ENCODE peak calls at places on chromosome 11, in four cellular contexts. One of them, this sample, is unnamed.
A peak's percentile ranks its signal among the peaks of the same experiment; 100 is the strongest.

GRCh38 chr11:24623121-24623520 is 126.3 kb downstream of the LUZP2 start:
- DNase-seq in K562: no peak
- DNase-seq in HCT116: no peak
- DNase-seq in HepG2: no peak
- DNase-seq in this sample: no peak

GRCh38 chr11:45169310-45170072 is 23.1 kb downstream of the PRDM11 start:
- DNase-seq in K562: no peak
- DNase-seq in HCT116: no peak
- DNase-seq in HepG2: no peak
- DNase-seq in this sample: no peak

GRCh38 chr11:123536690-123537437 is 106.8 kb downstream of the GRAMD1B start:
- DNase-seq in K562: no peak
- DNase-seq in HCT116: no peak
- DNase-seq in HepG2: no peak
- DNase-seq in this sample: no peak

GRCh38 chr11:70730411-70730810 is 332.1 kb downstream of the CTTN start:
- DNase-seq in K562: no peak
- DNase-seq in HCT116: no peak
- DNase-seq in HepG2: no peak
- DNase-seq in this sample: no peak

GRCh38 chr11:120305286-120305685 is 19.8 kb upstream of the TLCD5 start:
- DNase-seq in K562: no peak
- DNase-seq in HCT116: no peak
- DNase-seq in HepG2: no peak
- DNase-seq in this sample: no peak

GRCh38 chr11:121672630-121673487 is 220.1 kb upstream of the SORL1-AS1 start:
- DNase-seq in K562: no peak
- DNase-seq in HCT116: no peak
- DNase-seq in HepG2: no peak
- DNase-seq in this sample: no peak

GRCh38 chr11:26583550-26583949 is 11.5 kb upstream of the MUC15 start:
- DNase-seq in K562: no peak
- DNase-seq in HCT116: no peak
- DNase-seq in HepG2: no peak
- DNase-seq in this sample: no peak

GRCh38 chr11:17063171-17064002 is 14.1 kb downstream of the RPS13 start:
- DNase-seq in K562: peak; percentile 59
- DNase-seq in HCT116: peak; percentile 42
- DNase-seq in HepG2: peak; percentile 54
- DNase-seq in this sample: peak; percentile 28

GRCh38 chr11:93034031-93034430 is 64.6 kb downstream of the MTNR1B start:
- DNase-seq in K562: no peak
- DNase-seq in HCT116: no peak
- DNase-seq in HepG2: peak; percentile 71
- DNase-seq in this sample: no peak

GRCh38 chr11:17887779-17888178 is 125.1 kb downstream of the SERGEF start:
- DNase-seq in K562: no peak
- DNase-seq in HCT116: no peak
- DNase-seq in HepG2: no peak
- DNase-seq in this sample: no peak

GRCh38 chr11:64369440-64370135 is 10.6 kb downstream of the RPS6KA4 start:
- DNase-seq in K562: no peak
- DNase-seq in HCT116: no peak
- DNase-seq in HepG2: no peak
- DNase-seq in this sample: no peak

GRCh38 chr11:86360775-86361395 is 13.8 kb upstream of the CCDC81 start:
- DNase-seq in K562: peak; percentile 13
- DNase-seq in HCT116: peak; percentile 23
- DNase-seq in HepG2: peak; percentile 6
- DNase-seq in this sample: peak; percentile 18

DNA sequence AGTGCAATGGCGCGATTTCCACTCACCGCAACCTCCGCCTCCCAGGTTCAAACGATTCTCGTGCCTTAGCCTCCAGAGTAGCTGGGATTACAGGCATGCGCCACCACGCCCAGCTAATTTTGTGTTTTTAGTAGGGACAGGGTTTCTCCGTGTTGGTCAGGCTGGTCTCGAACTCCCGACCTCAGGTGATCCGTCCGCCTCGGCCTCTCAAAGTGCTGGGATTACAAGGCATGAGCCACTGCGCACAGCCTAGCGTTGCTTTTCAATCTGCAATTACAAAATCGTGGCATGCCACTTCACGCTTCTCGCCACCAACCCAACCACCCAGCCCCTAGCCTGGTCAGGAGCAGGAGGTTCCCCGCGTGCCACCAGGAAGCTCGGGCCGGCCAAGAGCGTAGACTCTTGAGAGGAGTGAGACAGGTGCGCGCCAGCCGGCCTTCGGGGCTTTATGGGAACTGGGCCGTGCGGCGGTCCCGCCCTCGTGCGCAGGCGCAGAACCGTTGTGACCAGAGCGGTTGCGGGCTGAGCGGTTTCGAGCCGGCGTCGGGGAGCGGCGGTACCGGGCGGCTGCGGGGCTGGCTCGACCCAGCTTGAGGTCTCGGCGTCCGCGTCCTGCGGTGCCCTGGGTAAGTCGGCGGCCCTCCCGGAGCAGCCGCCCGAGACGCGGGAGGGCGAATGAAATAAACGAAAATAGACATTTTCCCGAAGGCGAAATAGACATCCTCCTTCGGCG is at the start of gene ASRGL1:
- DNase-seq in K562: peak; percentile 90
- DNase-seq in HCT116: peak; percentile 43
- DNase-seq in HepG2: peak; percentile 43
- DNase-seq in this sample: no peak
- TF ChIP-seq TCF7L2 in K562: no peak
- TF ChIP-seq TCF7L2 in HCT116: no peak
- TF ChIP-seq TCF7L2 in HepG2: no peak
- TF ChIP-seq TCF7L2 in this sample: no peak

GRCh38 chr11:7450836-7451235 is 34.5 kb upstream of the OLFML1 start:
- DNase-seq in K562: no peak
- DNase-seq in HCT116: no peak
- DNase-seq in HepG2: no peak
- DNase-seq in this sample: no peak
- TF ChIP-seq TCF7L2 in K562: no peak
- TF ChIP-seq TCF7L2 in HCT116: no peak
- TF ChIP-seq TCF7L2 in HepG2: no peak
- TF ChIP-seq TCF7L2 in this sample: no peak

DNA sequence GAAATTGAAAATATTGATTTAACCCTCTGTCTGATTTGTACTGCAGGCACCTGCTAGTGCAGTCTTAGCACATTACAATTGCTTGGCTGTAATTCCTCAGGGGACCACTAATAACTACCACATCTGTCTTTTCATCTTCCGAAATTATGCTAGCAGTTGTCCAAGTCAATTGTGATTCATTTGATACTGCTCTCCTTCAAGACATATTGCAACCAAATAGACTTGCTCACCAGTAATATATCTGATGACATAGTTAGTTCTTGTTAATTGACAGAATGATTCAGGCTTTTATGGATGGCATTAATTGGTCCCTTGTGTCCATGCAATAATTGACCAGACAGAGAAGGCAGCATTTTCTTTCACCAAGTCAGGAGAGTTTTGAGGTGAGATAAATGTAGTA is 158.6 kb downstream of the TEAD1 start:
- DNase-seq in K562: no peak
- DNase-seq in HCT116: no peak
- DNase-seq in HepG2: no peak
- DNase-seq in this sample: no peak
- TF ChIP-seq TCF7L2 in K562: no peak
- TF ChIP-seq TCF7L2 in HCT116: no peak
- TF ChIP-seq TCF7L2 in HepG2: no peak
- TF ChIP-seq TCF7L2 in this sample: no peak

DNA sequence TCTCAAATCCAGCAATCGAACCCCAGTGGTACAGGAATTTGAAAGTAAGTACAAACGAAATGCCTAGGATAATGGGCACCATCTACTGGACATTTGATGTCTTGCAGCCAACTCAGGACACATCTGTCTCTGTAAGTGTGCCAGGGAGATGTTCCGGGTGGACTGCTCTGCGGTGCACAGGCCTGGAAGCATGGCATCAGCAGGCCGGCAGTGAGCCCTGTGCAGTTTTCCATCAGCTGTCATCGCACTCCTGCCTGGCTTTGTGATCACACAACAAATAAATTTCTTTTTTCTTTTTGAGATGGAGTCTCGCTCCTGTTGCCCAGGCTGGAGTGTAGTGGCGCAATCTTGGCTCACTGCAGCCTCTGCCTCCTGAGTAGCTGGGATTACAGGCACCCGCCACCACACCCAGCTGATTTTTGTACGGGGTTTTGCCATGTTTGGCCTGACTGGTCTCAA is 71.0 kb downstream of the JAM3 start:
- DNase-seq in K562: peak; percentile 62
- DNase-seq in HCT116: peak; percentile 62
- DNase-seq in HepG2: peak; percentile 58
- DNase-seq in this sample: peak; percentile 68
- TF ChIP-seq TCF7L2 in K562: no peak
- TF ChIP-seq TCF7L2 in HCT116: no peak
- TF ChIP-seq TCF7L2 in HepG2: no peak
- TF ChIP-seq TCF7L2 in this sample: no peak

GRCh38 chr11:112778091-112778889 is 182.9 kb upstream of the NCAM1 start:
- DNase-seq in K562: no peak
- DNase-seq in HCT116: no peak
- DNase-seq in HepG2: no peak
- DNase-seq in this sample: no peak
- TF ChIP-seq TCF7L2 in K562: no peak
- TF ChIP-seq TCF7L2 in HCT116: no peak
- TF ChIP-seq TCF7L2 in HepG2: no peak
- TF ChIP-seq TCF7L2 in this sample: no peak

DNA sequence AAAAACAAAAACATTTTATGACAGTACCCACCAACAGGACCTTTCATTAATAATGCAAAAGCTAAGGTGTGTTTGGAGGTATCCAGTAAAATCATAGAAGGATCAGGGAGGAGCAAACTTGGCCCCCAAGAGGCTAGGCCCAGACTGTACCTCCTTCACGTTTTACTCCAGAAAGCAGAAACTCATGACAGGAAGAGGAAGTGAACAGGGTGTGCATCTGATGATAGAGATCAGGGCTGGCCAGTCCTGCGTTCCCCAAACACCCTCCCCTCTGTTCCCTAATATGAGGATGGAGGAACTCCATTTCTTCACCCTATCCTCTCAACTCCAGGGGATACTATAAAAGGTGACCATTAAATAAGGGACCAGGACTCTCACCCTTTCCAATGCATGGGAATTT is 10.2 kb upstream of the MS4A12 start:
- DNase-seq in K562: no peak
- DNase-seq in HCT116: no peak
- DNase-seq in HepG2: no peak
- DNase-seq in this sample: no peak
- TF ChIP-seq TCF7L2 in K562: no peak
- TF ChIP-seq TCF7L2 in HCT116: no peak
- TF ChIP-seq TCF7L2 in HepG2: no peak
- TF ChIP-seq TCF7L2 in this sample: no peak

GRCh38 chr11:130390071-130390758 is 38.2 kb downstream of the ADAMTS8 start:
- DNase-seq in K562: peak; percentile 21
- DNase-seq in HCT116: peak; percentile 24
- DNase-seq in HepG2: peak; percentile 66
- DNase-seq in this sample: peak; percentile 54
- TF ChIP-seq TCF7L2 in K562: no peak
- TF ChIP-seq TCF7L2 in HCT116: no peak
- TF ChIP-seq TCF7L2 in HepG2: no peak
- TF ChIP-seq TCF7L2 in this sample: no peak

GRCh38 chr11:77126861-77127673 is 979 bp upstream of the MYO7A start:
- DNase-seq in K562: peak; percentile 59
- DNase-seq in HCT116: no peak
- DNase-seq in HepG2: no peak
- DNase-seq in this sample: no peak
- TF ChIP-seq TCF7L2 in K562: no peak
- TF ChIP-seq TCF7L2 in HCT116: no peak
- TF ChIP-seq TCF7L2 in HepG2: no peak
- TF ChIP-seq TCF7L2 in this sample: no peak

This sample was measured in Panc1.